ENCODE peak calls at places on chromosome X, in six cellular contexts. W, G, N, A, I and J are unnamed samples.

GRCh38 chrX:66200855-66201795 is 37.1 kb downstream of the HEPH start:
- DNase-seq in W (no peak), G (peak), A (no peak), I (no peak), N (no peak), J (no peak)

GRCh38 chrX:151396042-151396826 is 772 bp upstream of the VMA21 start:
- DNase-seq in A (no peak), W (peak), I (no peak), N (peak), G (peak), J (peak)

GRCh38 chrX:9464435-9465371 is at the start of gene TBL1X:
- DNase-seq in G (peak), I (peak), A (peak), W (no peak), N (peak), J (no peak)

GRCh38 chrX:44974462-44974861 is 101.5 kb downstream of the KDM6A start:
- DNase-seq in A (no peak), W (no peak), I (no peak), G (no peak), N (no peak), J (no peak)

GRCh38 chrX:132822634-132823012 is 135.8 kb downstream of the HS6ST2 start:
- DNase-seq in G (no peak), N (no peak), A (no peak), W (no peak), I (no peak), J (no peak)

GRCh38 chrX:40734956-40735317 is 405 bp downstream of the MED14 start:
- DNase-seq in W (no peak), I (no peak), N (peak), A (no peak), G (no peak), J (no peak)

GRCh38 chrX:96433409-96434122 is 251.1 kb upstream of the DIAPH2 start:
- DNase-seq in N (no peak), A (no peak), G (peak), I (no peak), W (no peak), J (no peak)

GRCh38 chrX:129875669-129876068 is 30.3 kb upstream of the UTP14A start:
- DNase-seq in W (no peak), G (no peak), N (no peak), A (no peak), I (no peak), J (no peak)

GRCh38 chrX:119194631-119195030 is 41.5 kb upstream of the PGRMC1 start:
- DNase-seq in N (no peak), I (no peak), W (no peak), G (no peak), A (no peak), J (no peak)

GRCh38 chrX:115339441-115340025 is 50.0 kb downstream of the LUZP4 start:
- DNase-seq in I (no peak), N (no peak), G (no peak), A (no peak), W (no peak), J (no peak)

GRCh38 chrX:78029663-78030062 is 60.2 kb upstream of the PGAM4 start:
- DNase-seq in N (peak), W (peak), A (peak), I (no peak), G (no peak), J (no peak)

GRCh38 chrX:70052895-70053615 is 3.3 kb upstream of the AWAT2 start:
- DNase-seq in A (no peak), G (no peak), W (no peak), I (no peak), N (no peak), J (no peak)